ENCODE peak calls at places on chromosome 11, in six cellular contexts. M is H1, V is stomach, J is spleen, X is esophagus muscularis mucosa, D is GM23338. R is an unnamed sample.

GRCh38 chr11:119483341-119483880 is 60.4 kb upstream of the THY1 start:
- DNase-seq in M (no peak), V (peak; percentile 15), J (peak; percentile 62), X (no peak), D (no peak), R (no peak)

GRCh38 chr11:11387201-11387600 is 34.2 kb upstream of the CSNK2A3 start:
- DNase-seq in M (no peak), V (no peak), J (no peak), X (no peak), D (no peak), R (no peak)

GRCh38 chr11:62988281-62988680 is 3.5 kb upstream of the SLC22A6 start:
- DNase-seq in M (no peak), V (no peak), J (no peak), X (no peak), D (no peak), R (no peak)

GRCh38 chr11:31805629-31806185 is 5.4 kb downstream of the PAX6 start:
- DNase-seq in M (no peak), V (no peak), J (no peak), X (peak; percentile 87), D (peak; percentile 80), R (no peak)

GRCh38 chr11:128508785-128509518 is 78.4 kb downstream of the ETS1 start:
- DNase-seq in M (no peak), V (no peak), J (no peak), X (no peak), D (no peak), R (no peak)

GRCh38 chr11:70524096-70524922 is 126.0 kb downstream of the CTTN start:
- DNase-seq in M (no peak), V (no peak), J (peak; percentile 49), X (no peak), D (peak; percentile 65), R (no peak)

GRCh38 chr11:64799925-64800632 is 2.9 kb downstream of the MAP4K2 start:
- DNase-seq in M (no peak), V (no peak), J (no peak), X (no peak), D (no peak), R (no peak)

GRCh38 chr11:46389450-46390330 is 1.9 kb downstream of the CHRM4 start:
- DNase-seq in M (no peak), V (peak; percentile 73), J (peak; percentile 90), X (no peak), D (peak; percentile 93), R (peak; percentile 74)

GRCh38 chr11:69292221-69292648 is 1.7 kb upstream of the MYEOV start:
- DNase-seq in M (no peak), V (no peak), J (peak; percentile 88), X (no peak), D (peak; percentile 61), R (no peak)

GRCh38 chr11:69052343-69053168 is 3.8 kb downstream of the TPCN2 start:
- DNase-seq in M (no peak), V (no peak), J (no peak), X (no peak), D (no peak), R (no peak)

GRCh38 chr11:127627629-127628462 is 627.3 kb upstream of the KIRREL3 start:
- DNase-seq in M (no peak), V (no peak), J (no peak), X (no peak), D (no peak), R (no peak)

GRCh38 chr11:11519184-11519583 is 102.6 kb downstream of the GALNT18 start:
- DNase-seq in M (no peak), V (no peak), J (no peak), X (no peak), D (peak; percentile 35), R (peak; percentile 36)

GRCh38 chr11:102798012-102798746 is at the start of gene MMP1:
- DNase-seq in M (no peak), V (no peak), J (no peak), X (no peak), D (no peak), R (no peak)

GRCh38 chr11:8342821-8343681 is 79.4 kb upstream of the LMO1 start:
- DNase-seq in M (no peak), V (no peak), J (no peak), X (no peak), D (no peak), R (no peak)

GRCh38 chr11:62337682-62338181 is 484 bp downstream of the ASRGL1 start:
- DNase-seq in M (no peak), V (peak; percentile 38), J (peak; percentile 80), X (no peak), D (peak; percentile 68), R (no peak)

GRCh38 chr11:79413258-79413657 is 27.6 kb downstream of the TENM4 start:
- DNase-seq in M (no peak), V (peak; percentile 42), J (no peak), X (peak; percentile 94), D (peak; percentile 61), R (peak; percentile 95)

GRCh38 chr11:46299425-46300067 is 22.1 kb downstream of the CREB3L1 start:
- DNase-seq in M (no peak), V (no peak), J (no peak), X (no peak), D (no peak), R (no peak)

GRCh38 chr11:93493252-93493897 is 49.8 kb downstream of the SMCO4 start:
- DNase-seq in M (no peak), V (peak; percentile 46), J (no peak), X (no peak), D (no peak), R (no peak)

GRCh38 chr11:118791961-118792578 is 1.1 kb upstream of the DDX6 start:
- DNase-seq in M (no peak), V (peak; percentile 37), J (no peak), X (no peak), D (peak; percentile 51), R (peak; percentile 76)

GRCh38 chr11:93791493-93791892 is 7.4 kb downstream of the MED17 start:
- DNase-seq in M (no peak), V (no peak), J (no peak), X (no peak), D (no peak), R (no peak)

GRCh38 chr11:74321487-74322188 is 10.2 kb upstream of the P4HA3 start:
- DNase-seq in M (no peak), V (no peak), J (no peak), X (no peak), D (peak; percentile 70), R (no peak)

GRCh38 chr11:69325446-69325845 is 31.5 kb downstream of the MYEOV start:
- DNase-seq in M (no peak), V (peak; percentile 9), J (no peak), X (no peak), D (no peak), R (peak; percentile 18)

GRCh38 chr11:122375687-122376399 is 259.8 kb upstream of the BLID start:
- DNase-seq in M (no peak), V (no peak), J (no peak), X (no peak), D (no peak), R (no peak)

GRCh38 chr11:66325140-66325754 is 8.4 kb upstream of the CD248 start:
- DNase-seq in M (no peak), V (no peak), J (no peak), X (no peak), D (no peak), R (no peak)

GRCh38 chr11:127996825-127997224 is 590.5 kb downstream of the ETS1 start:
- DNase-seq in M (no peak), V (no peak), J (no peak), X (no peak), D (no peak), R (no peak)

GRCh38 chr11:2401436-2401984 is 960 bp downstream of the TSSC4 start:
- DNase-seq in M (no peak), V (no peak), J (no peak), X (no peak), D (no peak), R (no peak)
- H3K36me3 ChIP-seq in M (peaks cover 21% of the 10 kb centered on the region), V (peaks cover 55% of the 10 kb centered on the region), J (peaks cover 38% of the 10 kb centered on the region), X (peaks cover 45% of the 10 kb centered on the region), D (no peaks in the 10 kb centered on the region), R (peaks cover 53% of the 10 kb centered on the region)

GRCh38 chr11:17406082-17406817 is 17.8 kb upstream of the KCNJ11 start:
- DNase-seq in M (no peak), V (peak; percentile 61), J (peak; percentile 10), X (no peak), D (no peak), R (no peak)
- TF ChIP-seq POLR2AphosphoS5 in M (no peak), V (no peak), J (no peak), X (no peak), D (no peak), R (no peak)

DNA sequence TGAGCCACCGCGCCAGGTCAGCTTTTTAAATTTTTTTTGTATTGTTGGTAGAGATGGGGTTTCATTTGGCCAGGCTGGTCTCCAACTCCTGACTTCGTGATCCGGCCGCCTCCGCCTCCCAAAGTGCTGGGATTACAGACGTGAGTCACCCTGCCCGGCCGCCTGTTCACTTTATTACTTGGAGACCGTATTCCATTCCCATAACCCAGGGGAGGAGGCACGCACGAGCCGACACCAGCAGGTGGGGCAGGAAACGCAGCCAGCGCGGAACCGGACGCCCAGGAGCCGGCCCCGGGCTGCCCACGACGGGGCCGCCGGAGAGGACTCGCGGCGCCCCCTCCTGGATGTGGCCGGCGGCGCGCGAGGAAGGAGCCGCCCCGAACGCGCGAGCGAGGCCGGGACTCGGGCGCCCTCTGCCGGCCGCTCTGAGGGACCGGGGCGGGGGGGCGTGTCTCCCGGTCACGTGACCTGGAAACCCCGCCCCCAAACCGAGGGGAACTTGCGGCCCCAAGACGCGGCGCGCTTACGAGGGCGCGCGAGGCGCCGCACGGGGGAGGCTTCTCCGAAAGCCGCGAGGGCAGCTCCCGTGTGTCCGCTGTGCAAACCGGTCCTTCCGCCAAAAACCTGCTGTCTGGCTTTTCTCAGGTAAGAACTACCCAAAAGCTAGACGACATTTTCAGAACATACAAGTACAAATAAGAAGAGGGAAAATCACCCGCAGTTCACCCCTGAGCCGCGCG is 11.6 kb upstream of the RNH1 start:
- DNase-seq in M (peak; percentile 51), V (peak; percentile 95), J (peak; percentile 97), X (peak; percentile 96), D (peak; percentile 89), R (peak; percentile 98)
- H3K4me3 ChIP-seq in M (peak overlapping the region; percentile 45), V (peak overlapping the region; percentile 24), J (no peak overlapping the region), X (peak overlapping the region; percentile 53), D (peak overlapping the region; percentile 44), R (no peak overlapping the region)

GRCh38 chr11:61309141-61309540 is 14.0 kb upstream of the VWCE start:
- DNase-seq in M (no peak), V (no peak), J (no peak), X (no peak), D (no peak), R (no peak)
- H3K36me3 ChIP-seq in M (peaks cover 89% of the 10 kb centered on the region), V (peaks cover 100% of the 10 kb centered on the region), J (peaks cover 97% of the 10 kb centered on the region), X (peaks cover 100% of the 10 kb centered on the region), D (peaks cover 77% of the 10 kb centered on the region), R (peaks cover 83% of the 10 kb centered on the region)

DNA sequence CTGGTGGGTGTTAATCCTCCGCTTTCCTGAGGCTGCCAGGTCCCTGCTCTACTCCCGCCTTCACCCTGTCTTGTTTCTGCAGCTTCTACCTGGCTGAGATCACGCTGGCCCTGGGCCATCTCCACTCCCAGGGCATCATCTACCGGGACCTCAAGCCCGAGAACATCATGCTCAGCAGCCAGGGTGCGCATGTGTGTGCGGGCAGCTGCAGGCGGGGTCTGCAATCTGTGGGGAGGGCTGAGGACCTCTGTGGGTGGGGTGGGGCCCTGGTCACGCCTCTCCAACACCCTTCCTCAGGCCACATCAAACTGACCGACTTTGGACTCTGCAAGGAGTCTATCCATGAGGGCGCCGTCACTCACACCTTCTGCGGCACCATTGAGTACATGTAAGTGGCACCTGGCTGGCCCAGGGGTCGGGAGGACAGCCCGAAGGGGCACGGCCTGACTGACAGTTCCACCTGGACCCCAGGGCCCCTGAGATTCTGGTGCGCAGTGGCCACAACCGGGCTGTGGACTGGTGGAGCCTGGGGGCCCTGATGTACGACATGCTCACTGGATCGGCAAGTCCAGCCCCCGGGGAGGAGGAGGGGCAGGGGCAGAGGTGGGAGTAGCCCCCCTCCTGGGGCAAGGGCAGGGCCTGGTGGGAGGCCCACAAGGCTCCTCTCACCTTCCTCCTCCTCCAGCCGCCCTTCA is 4.5 kb downstream of the RPS6KB2 start:
- DNase-seq in M (no peak), V (no peak), J (peak; percentile 80), X (no peak), D (no peak), R (no peak)
- TF ChIP-seq POLR2AphosphoS5 in M (no peak), V (no peak), J (peak; percentile 84), X (no peak), D (no peak), R (no peak)